ENCODE peak calls at places on chromosomes 3 and 15, in ten cellular contexts. K is GDM1; C is nephron progenitor cell; Y is iris pigment epithelial cell; M is effector memory CD8-positive, alpha-beta T cell; Q is NCI-H1417; F is activated CD8-positive, alpha-beta memory T cell treated with anti-CD3 and anti-CD28 coated beads for 1 hour; I is activated CD4-positive, alpha-beta T cell treated with anti-CD3 and anti-CD28 coated beads for 48 hours; V is posterior vena cava; T is LoVo. Z is an unnamed sample.
A peak's percentile ranks its signal among the peaks of the same experiment; 100 is the strongest.

GRCh38 chr3:52004158-52004787 is 8.6 kb upstream of the RPL29 start:
- DNase-seq in Q (peak; percentile 60), K (peak; percentile 45), F (no peak), I (no peak), M (no peak), V (no peak), T (no peak), C (peak; percentile 76), Y (peak; percentile 37), Z (no peak)

GRCh38 chr3:187679638-187680396 is 9.6 kb upstream of the SST start:
- DNase-seq in M (peak; percentile 52), T (peak; percentile 73), V (peak; percentile 90), F (peak; percentile 13), I (peak; percentile 77), Q (peak; percentile 84), Y (peak; percentile 79), C (peak; percentile 90), K (peak; percentile 26), Z (peak; percentile 90)

GRCh38 chr3:18349197-18349798 is 75.8 kb downstream of the SATB1 start:
- DNase-seq in M (no peak), C (no peak), I (no peak), T (no peak), K (no peak), Q (no peak), V (peak; percentile 58), F (no peak), Y (no peak), Z (no peak)

GRCh38 chr3:16474920-16475319 is 38.6 kb downstream of the RFTN1 start:
- DNase-seq in C (no peak), T (no peak), V (no peak), K (no peak), Y (peak; percentile 88), I (no peak), M (no peak), F (no peak), Q (no peak), Z (no peak)

GRCh38 chr3:162111861-162112260 is 615.3 kb downstream of the OTOL1 start:
- DNase-seq in C (no peak), Q (peak; percentile 38), T (no peak), M (no peak), I (no peak), F (no peak), V (no peak), Y (no peak), K (no peak), Z (no peak)

GRCh38 chr15:74444106-74445062 is 10.6 kb upstream of the SEMA7A start:
- DNase-seq in Q (no peak), V (peak; percentile 13), Y (no peak), I (no peak), M (no peak), K (no peak), F (no peak), T (no peak), C (no peak), Z (no peak)

GRCh38 chr3:161508852-161509477 is 12.4 kb downstream of the OTOL1 start:
- DNase-seq in I (no peak), K (no peak), Y (peak; percentile 1), V (no peak), C (no peak), M (no peak), Q (peak; percentile 68), T (peak; percentile 10), F (no peak), Z (peak; percentile 10)

GRCh38 chr3:192033246-192033645 is 572.3 kb downstream of the PYDC2 start:
- DNase-seq in F (no peak), C (no peak), V (no peak), Q (no peak), Y (peak; percentile 16), I (no peak), M (no peak), T (no peak), K (no peak), Z (no peak)

Z was measured in Calu3.